ENCODE peak calls at places on chromosomes 2 and 18, in five cellular contexts. C is AG20443; Q is activated CD8-positive, alpha-beta T cell treated with anti-CD3 and anti-CD28 coated beads for 36 hours; T is nephron progenitor cell; P is esophagus squamous epithelium. K is an unnamed sample.

GRCh38 chr2:189633392-189633811 is 27.9 kb upstream of the ASNSD1 start:
- DNase-seq in C (no peak), Q (peak), T (no peak), P (no peak), K (peak)

GRCh38 chr18:9901377-9901776 is 12.4 kb upstream of the VAPA start:
- DNase-seq in C (no peak), Q (no peak), T (no peak), P (no peak), K (peak)

GRCh38 chr2:74441690-74442482 is at the start of gene RTKN:
- DNase-seq in C (no peak), Q (peak), T (peak), P (no peak), K (no peak)

GRCh38 chr2:179444056-179444455 is 179.4 kb upstream of the SESTD1 start:
- DNase-seq in C (peak), Q (no peak), T (no peak), P (no peak), K (peak)

GRCh38 chr2:71460056-71460455 is 6.7 kb downstream of the DYSF start:
- DNase-seq in C (no peak), Q (no peak), T (no peak), P (no peak), K (no peak)

GRCh38 chr2:158926478-158926948 is 41.9 kb upstream of the TANC1 start:
- DNase-seq in C (no peak), Q (no peak), T (no peak), P (no peak), K (peak)

GRCh38 chr2:180184506-180184905 is 177.4 kb upstream of the CWC22 start:
- DNase-seq in C (peak), Q (no peak), T (no peak), P (no peak), K (peak)

GRCh38 chr2:206396216-206396615 is 47.1 kb upstream of the ADAM23 start:
- DNase-seq in C (no peak), Q (no peak), T (peak), P (no peak), K (no peak)

GRCh38 chr2:238634701-238635402 is 208.1 kb downstream of the ASB1 start:
- DNase-seq in C (no peak), Q (no peak), T (no peak), P (no peak), K (no peak)

GRCh38 chr18:35389095-35389618 is 12.0 kb upstream of the ZNF396 start:
- DNase-seq in C (peak), Q (no peak), T (no peak), P (no peak), K (peak)

GRCh38 chr2:146642066-146642465 is 1202.8 kb upstream of the ACVR2A start:
- DNase-seq in C (no peak), Q (no peak), T (peak), P (no peak), K (no peak)

GRCh38 chr2:119485336-119486110 is 38.8 kb downstream of the SCTR start:
- DNase-seq in C (peak), Q (no peak), T (no peak), P (no peak), K (no peak)

GRCh38 chr18:49123431-49123830 is 172.7 kb upstream of the SMAD7 start:
- DNase-seq in C (peak), Q (no peak), T (no peak), P (no peak), K (peak)

GRCh38 chr18:9855686-9856085 is 30.1 kb upstream of the TXNDC2 start:
- DNase-seq in C (no peak), Q (no peak), T (no peak), P (no peak), K (no peak)

K was measured in fibroblast of gingiva.